ENCODE peak calls at places on chromosomes 16 and 17, in eight cellular contexts. H is A549; B is HFF-Myc; X is GM10248; I is CD8-positive, alpha-beta T cell; L is brain microvascular endothelial cell; N is endothelial cell; W is mucosa of descending colon. Z is an unnamed sample.
A peak's percentile ranks its signal among the peaks of the same experiment; 100 is the strongest.

GRCh38 chr17:82055023-82055964 is 3.6 kb downstream of the GPS1 start:
- DNase-seq in H (no peak), B (no peak), X (no peak), I (no peak), L (no peak), N (no peak), W (no peak), Z (no peak)

GRCh38 chr17:16419074-16419928 is 3.9 kb downstream of the TRPV2 start:
- DNase-seq in H (peak; percentile 84), B (peak; percentile 80), X (peak; percentile 57), I (no peak), L (peak; percentile 90), N (no peak), W (no peak), Z (no peak)

GRCh38 chr16:52229471-52229870 is 317.5 kb downstream of the TOX3 start:
- DNase-seq in H (no peak), B (no peak), X (no peak), I (no peak), L (no peak), N (no peak), W (no peak), Z (no peak)

GRCh38 chr16:11914210-11914758 is 1.5 kb downstream of the GSPT1 start:
- DNase-seq in H (no peak), B (no peak), X (no peak), I (no peak), L (no peak), N (no peak), W (no peak), Z (no peak)

GRCh38 chr16:66942981-66943380 is 7.7 kb downstream of the CES2 start:
- DNase-seq in H (no peak), B (no peak), X (no peak), I (no peak), L (no peak), N (no peak), W (no peak), Z (no peak)

GRCh38 chr16:69187387-69187890 is 475 bp downstream of the SNTB2 start:
- DNase-seq in H (peak; percentile 52), B (no peak), X (peak; percentile 53), I (peak; percentile 68), L (no peak), N (peak; percentile 44), W (peak; percentile 76), Z (peak; percentile 42)

GRCh38 chr17:49290690-49291326 is 60.2 kb upstream of the PHOSPHO1 start:
- DNase-seq in H (peak; percentile 62), B (peak; percentile 6), X (no peak), I (no peak), L (peak; percentile 45), N (peak; percentile 22), W (no peak), Z (no peak)

GRCh38 chr17:29582767-29583166 is 6.7 kb downstream of the GIT1 start:
- DNase-seq in H (no peak), B (no peak), X (no peak), I (no peak), L (no peak), N (no peak), W (peak; percentile 18), Z (no peak)

GRCh38 chr17:49249292-49249794 is 18.8 kb upstream of the PHOSPHO1 start:
- DNase-seq in H (no peak), B (no peak), X (no peak), I (no peak), L (no peak), N (no peak), W (no peak), Z (no peak)

GRCh38 chr16:13875614-13876284 is 44.2 kb upstream of the ERCC4 start:
- DNase-seq in H (no peak), B (no peak), X (no peak), I (no peak), L (no peak), N (no peak), W (no peak), Z (no peak)

GRCh38 chr17:36463916-36464764 is 22.3 kb upstream of the ZNHIT3 start:
- DNase-seq in H (peak; percentile 74), B (peak; percentile 29), X (peak; percentile 74), I (no peak), L (peak; percentile 79), N (peak; percentile 86), W (peak; percentile 76), Z (peak; percentile 52)

GRCh38 chr17:81734405-81735055 is 22.4 kb downstream of the SLC25A10 start:
- DNase-seq in H (no peak), B (no peak), X (no peak), I (no peak), L (no peak), N (no peak), W (peak; percentile 91), Z (no peak)

GRCh38 chr17:77872199-77872598 is 86.3 kb upstream of the TNRC6C start:
- DNase-seq in H (no peak), B (no peak), X (no peak), I (peak; percentile 64), L (no peak), N (no peak), W (no peak), Z (no peak)

GRCh38 chr17:1598399-1599095 is 30.1 kb downstream of the SLC43A2 start:
- DNase-seq in H (no peak), B (no peak), X (no peak), I (no peak), L (no peak), N (no peak), W (no peak), Z (no peak)

DNA sequence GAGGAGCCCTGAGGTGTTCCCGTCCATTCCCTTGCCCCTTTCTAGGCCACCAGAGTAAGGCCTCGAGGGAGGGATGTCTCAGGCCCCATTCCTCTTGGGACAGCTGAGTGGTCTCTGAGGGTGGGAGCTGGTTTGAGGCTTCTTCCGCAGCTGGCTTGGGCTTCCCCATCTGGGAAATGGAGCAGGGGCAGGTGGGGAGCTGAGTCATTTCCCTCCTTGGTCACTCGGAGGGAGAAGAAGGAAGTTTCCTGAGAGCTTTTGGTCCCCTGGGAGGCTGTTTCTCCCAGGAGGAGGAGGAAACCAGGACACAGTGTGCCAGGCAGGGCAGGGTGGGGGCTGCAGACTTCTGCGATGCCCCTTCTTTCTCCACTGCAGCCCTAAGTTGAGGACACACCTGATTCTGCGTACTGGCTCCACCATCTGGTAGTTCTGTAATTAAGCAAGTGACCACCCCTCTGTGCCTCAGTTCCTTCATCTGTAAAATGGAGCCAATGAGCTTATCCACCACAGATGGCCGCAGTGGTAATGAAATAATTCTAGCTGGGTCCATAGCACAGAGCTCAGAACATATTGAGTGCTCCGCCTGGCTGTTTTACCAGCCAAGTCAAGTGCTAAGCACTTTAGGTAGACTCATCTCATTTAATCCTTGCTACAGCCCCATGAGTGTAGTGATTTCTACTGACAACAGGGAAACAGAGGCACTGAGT is 1.5 kb upstream of the KCNJ12 start:
- DNase-seq in H (no peak), B (no peak), X (no peak), I (no peak), L (no peak), N (no peak), W (no peak), Z (no peak)
- TF ChIP-seq CTCF in H (peak; percentile 21), B (no peak), X (no peak), I (no peak), L (no peak), N (no peak), W (no peak), Z (no peak)

DNA sequence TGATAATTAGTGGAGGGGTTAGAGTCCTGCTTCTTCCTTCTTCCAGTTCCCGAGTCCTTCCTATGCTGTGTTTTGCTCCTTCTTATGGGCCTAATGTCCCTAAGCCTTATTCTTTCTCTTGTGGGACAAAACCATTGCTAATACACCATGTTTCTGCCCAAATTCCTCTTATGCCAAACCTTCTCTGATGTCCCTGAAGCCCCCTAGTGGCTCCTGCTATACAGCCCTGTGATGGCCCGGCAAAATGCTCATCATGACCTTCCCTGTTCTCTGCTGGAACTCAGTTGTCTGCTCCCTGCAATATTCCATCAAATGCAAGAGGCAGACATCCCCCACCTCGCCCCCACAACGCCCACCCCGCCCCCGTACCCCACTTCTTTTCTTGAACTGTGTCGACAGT is 171.6 kb downstream of the CDH11 start:
- DNase-seq in H (no peak), B (no peak), X (no peak), I (no peak), L (no peak), N (no peak), W (no peak), Z (no peak)
- TF ChIP-seq CTCF in H (no peak), B (peak; percentile 38), X (no peak), I (no peak), L (peak; percentile 54), N (no peak), W (no peak), Z (no peak)

GRCh38 chr17:8830141-8830540 is 31.0 kb upstream of the MFSD6L start:
- DNase-seq in H (no peak), B (no peak), X (no peak), I (peak; percentile 27), L (no peak), N (no peak), W (no peak), Z (no peak)

GRCh38 chr17:8831234-8831849 is 32.2 kb upstream of the MFSD6L start:
- DNase-seq in H (no peak), B (no peak), X (no peak), I (peak; percentile 27), L (no peak), N (no peak), W (no peak), Z (no peak)

GRCh38 chr17:8835631-8836364 is 31.7 kb downstream of the PIK3R6 start:
- DNase-seq in H (no peak), B (no peak), X (no peak), I (peak; percentile 42), L (no peak), N (no peak), W (no peak), Z (no peak)

GRCh38 chr17:8835106-8835505 is 32.4 kb downstream of the PIK3R6 start:
- DNase-seq in H (no peak), B (no peak), X (no peak), I (peak; percentile 39), L (no peak), N (no peak), W (no peak), Z (no peak)

GRCh38 chr17:8832711-8833352 is 33.7 kb upstream of the MFSD6L start:
- DNase-seq in H (no peak), B (no peak), X (no peak), I (peak; percentile 52), L (no peak), N (peak; percentile 75), W (peak; percentile 67), Z (no peak)
- TF ChIP-seq CTCF in H (peak; percentile 51), B (peak; percentile 62), X (peak; percentile 37), I (peak; percentile 44), L (peak; percentile 62), N (peak; percentile 77), W (peak; percentile 58), Z (peak; percentile 43)

DNA sequence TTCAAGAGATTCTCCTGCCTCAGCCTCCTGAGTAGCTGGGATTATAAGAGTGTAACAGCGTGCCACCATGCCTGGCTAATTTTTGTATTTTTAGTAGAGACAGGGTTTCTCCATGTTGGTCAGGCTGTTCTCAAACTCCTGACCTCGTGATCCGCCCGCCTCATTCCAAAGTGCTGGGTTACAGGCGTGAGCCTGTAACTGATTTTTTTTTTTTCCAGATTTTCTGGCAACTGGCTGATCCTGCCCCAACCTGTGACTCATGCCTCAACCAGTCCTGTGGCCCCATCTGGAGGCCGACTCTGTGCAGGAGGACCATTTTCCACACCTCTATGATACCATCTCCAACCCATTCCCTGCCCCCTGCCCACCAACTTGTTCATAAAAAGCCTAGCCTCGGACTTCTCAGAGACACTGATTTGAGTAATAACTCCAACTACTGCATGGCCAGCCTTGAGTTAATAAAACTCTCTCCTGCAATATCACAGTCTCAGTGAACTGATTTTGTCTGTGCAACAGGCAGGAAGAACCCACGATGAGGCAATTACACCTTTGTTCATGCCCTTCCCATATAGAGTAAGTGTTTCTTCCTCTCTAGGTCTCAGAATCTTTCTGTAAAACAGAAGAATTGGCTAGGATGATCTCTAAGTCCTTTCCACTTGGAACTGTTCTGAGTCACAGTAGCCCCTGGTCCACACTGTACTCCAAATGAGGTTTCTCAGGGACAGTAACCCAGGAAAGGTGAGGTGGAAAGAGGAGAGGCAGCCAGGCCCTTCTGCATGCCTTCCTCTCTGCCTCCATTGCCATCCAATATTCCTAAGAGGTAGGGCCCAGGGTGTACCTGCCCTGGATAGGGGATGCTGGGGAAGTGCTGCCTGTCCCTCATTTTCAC is 8.8 kb upstream of the CNOT1 start:
- DNase-seq in H (peak; percentile 66), B (peak; percentile 74), X (no peak), I (no peak), L (peak; percentile 66), N (peak; percentile 12), W (no peak), Z (no peak)
- TF ChIP-seq CTCF in H (peak; percentile 60), B (peak; percentile 52), X (peak; percentile 20), I (no peak), L (peak; percentile 70), N (no peak), W (no peak), Z (no peak)